ENCODE peak calls at places on chromosomes 7 and 10, in four cellular contexts. E is A549; B is activated T-cell treated with anti-CD3 and anti-CD28 coated beads, Interleukin-2, amount 50 U/mL, for 4 hours; R is stimulated activated effector memory CD8-positive, alpha-beta T cell treated with anti-CD3 and anti-CD28 coated beads, Interleukin-12 subunit alpha, Interleukin-12 subunit beta, amount 100 ng/mL, for 72 hours. H is an unnamed sample.

GRCh38 chr7:36790280-36790679 is 66.0 kb upstream of the AOAH start:
- ATAC-seq in B (no peak), E (no peak), R (no peak), H (no peak)

GRCh38 chr7:142483659-142484317 is 225.9 kb upstream of the PRSS58 start:
- ATAC-seq in B (no peak), E (no peak), R (no peak), H (no peak)

GRCh38 chr7:36787933-36788378 is 63.7 kb upstream of the AOAH start:
- ATAC-seq in E (no peak), B (peak), R (peak), H (no peak)

GRCh38 chr7:114502454-114503254 is 88.0 kb downstream of the FOXP2 start:
- ATAC-seq in R (no peak), B (no peak), E (no peak), H (no peak)

GRCh38 chr10:49310460-49310859 is 11.5 kb downstream of the C10orf71 start:
- ATAC-seq in E (no peak), B (peak), R (peak), H (peak)

GRCh38 chr10:36441557-36441956 is 683.8 kb upstream of the ANKRD30A start:
- ATAC-seq in R (no peak), E (no peak), B (no peak), H (no peak)

GRCh38 chr7:128003179-128003578 is 28.1 kb downstream of the LRRC4 start:
- ATAC-seq in B (no peak), E (no peak), R (no peak), H (peak)

GRCh38 chr7:120554960-120555571 is 282.1 kb downstream of the KCND2 start:
- ATAC-seq in R (no peak), B (no peak), E (peak), H (no peak)

GRCh38 chr7:14691597-14692203 is 210.9 kb downstream of the DGKB start:
- ATAC-seq in R (no peak), B (no peak), E (peak), H (no peak)

GRCh38 chr10:63331586-63331985 is 134.2 kb downstream of the JMJD1C start:
- ATAC-seq in E (no peak), R (no peak), B (no peak), H (no peak)

GRCh38 chr10:108445746-108446145 is 1281.2 kb upstream of the SORCS1 start:
- ATAC-seq in E (no peak), B (no peak), R (no peak), H (no peak)

GRCh38 chr10:12766222-12766621 is 235.3 kb downstream of the CCDC3 start:
- ATAC-seq in R (no peak), E (no peak), B (no peak), H (no peak)

GRCh38 chr10:75773813-75774547 is 342.6 kb downstream of the LRMDA start:
- ATAC-seq in B (no peak), R (peak), E (peak), H (no peak)

GRCh38 chr7:133491319-133491718 is 238.4 kb downstream of the EXOC4 start:
- ATAC-seq in R (peak), E (no peak), B (peak), H (no peak)

GRCh38 chr7:157628456-157628855 is 291.7 kb downstream of the DNAJB6 start:
- ATAC-seq in E (no peak), R (no peak), B (no peak), H (no peak)

GRCh38 chr7:129776397-129776792 is 164.9 kb downstream of the NRF1 start:
- ATAC-seq in E (no peak), B (no peak), R (no peak), H (no peak)

GRCh38 chr7:9719303-9719702 is 1254.4 kb upstream of the PHF14 start:
- ATAC-seq in B (no peak), R (no peak), E (no peak), H (no peak)

GRCh38 chr7:138565451-138566114 is 105.5 kb downstream of the TRIM24 start:
- ATAC-seq in B (no peak), E (no peak), R (no peak), H (no peak)

GRCh38 chr10:22670796-22671195 is 43.6 kb downstream of the PIP4K2A start:
- ATAC-seq in B (no peak), R (no peak), E (no peak), H (no peak)

GRCh38 chr10:119821172-119821571 is 51.5 kb downstream of the MCMBP start:
- ATAC-seq in E (no peak), R (no peak), B (no peak), H (no peak)

GRCh38 chr10:43904831-43905230 is 256.1 kb upstream of the ZNF32 start:
- ATAC-seq in E (no peak), B (no peak), R (no peak), H (no peak)

GRCh38 chr10:80187465-80188409 is 17.6 kb downstream of the ANXA11 start:
- ATAC-seq in B (peak), E (no peak), R (peak), H (peak)

GRCh38 chr10:93903051-93903450 is 9.3 kb downstream of the SLC35G1 start:
- ATAC-seq in R (no peak), B (no peak), E (no peak), H (no peak)

GRCh38 chr7:5183899-5184298 is 6.1 kb upstream of the WIPI2 start:
- ATAC-seq in B (no peak), E (no peak), R (no peak), H (no peak)

GRCh38 chr7:68070992-68071391 is 1074.4 kb downstream of the TYW1 start:
- ATAC-seq in E (no peak), R (no peak), B (no peak), H (no peak)

GRCh38 chr7:129368389-129368986 is 65.7 kb upstream of the STRIP2 start:
- ATAC-seq in R (peak), E (no peak), B (peak), H (peak)

GRCh38 chr7:87220734-87221215 is 1.2 kb upstream of the TMEM243 start:
- ATAC-seq in B (no peak), R (no peak), E (no peak), H (no peak)